ENCODE peak calls at places on chromosomes 11 and 22, in five cellular contexts. M, V, J, B and U are unnamed samples.

GRCh38 chr11:92941676-92942571 is 27.5 kb upstream of the MTNR1B start:
- DNase-seq in V (no peak), J (peak; percentile 40), M (no peak), B (no peak), U (peak; percentile 17)

GRCh38 chr11:13635804-13636203 is 32.7 kb upstream of the FAR1 start:
- DNase-seq in V (no peak), B (no peak), J (no peak), M (no peak), U (no peak)

GRCh38 chr11:74819400-74819799 is 70.8 kb downstream of the RNF169 start:
- DNase-seq in V (no peak), J (no peak), M (no peak), B (no peak), U (no peak)

GRCh38 chr22:29205598-29206371 is at the start of gene EMID1:
- DNase-seq in B (no peak), M (peak; percentile 62), J (no peak), V (no peak), U (no peak)

GRCh38 chr22:29726512-29727247 is 6.9 kb downstream of the CABP7 start:
- DNase-seq in V (no peak), J (no peak), B (no peak), M (no peak), U (no peak)

GRCh38 chr11:124482362-124483147 is 37.1 kb upstream of the OR8B8 start:
- DNase-seq in M (no peak), J (no peak), B (no peak), V (no peak), U (no peak)

GRCh38 chr22:38172489-38173155 is 9.0 kb downstream of the PLA2G6 start:
- DNase-seq in J (no peak), B (peak; percentile 84), M (peak; percentile 79), V (no peak), U (no peak)

GRCh38 chr22:27409299-27409698 is 392.3 kb downstream of the MN1 start:
- DNase-seq in J (no peak), M (no peak), V (no peak), B (no peak), U (no peak)

GRCh38 chr11:57311109-57311936 is 13.4 kb downstream of the TNKS1BP1 start:
- DNase-seq in M (peak; percentile 95), B (peak; percentile 98), V (peak; percentile 83), J (peak; percentile 98), U (peak; percentile 96)

GRCh38 chr11:57279131-57279530 is 42.1 kb upstream of the APLNR start:
- DNase-seq in J (no peak), B (no peak), M (no peak), V (no peak), U (no peak)

GRCh38 chr11:120032766-120033390 is 105.0 kb downstream of the TRIM29 start:
- DNase-seq in J (no peak), B (no peak), M (no peak), V (no peak), U (no peak)

GRCh38 chr11:68903288-68903630 is 373 bp downstream of the MRPL21 start:
- DNase-seq in M (no peak), V (no peak), B (no peak), J (no peak), U (no peak)

GRCh38 chr11:121291319-121291718 is 1.3 kb upstream of the SC5D start:
- DNase-seq in J (no peak), M (no peak), V (no peak), B (no peak), U (no peak)

GRCh38 chr11:84887055-84887629 is 740.0 kb downstream of the DLG2 start:
- DNase-seq in B (no peak), J (no peak), M (no peak), V (no peak), U (no peak)

GRCh38 chr11:34823639-34824038 is 92.5 kb downstream of the APIP start:
- DNase-seq in B (no peak), V (no peak), J (no peak), M (no peak), U (no peak)

GRCh38 chr11:976431-977160 is 50.9 kb downstream of the AP2A2 start:
- DNase-seq in B (no peak), J (no peak), V (no peak), M (no peak), U (no peak)

GRCh38 chr11:9273430-9274336 is 8.5 kb upstream of the DENND5A start:
- DNase-seq in J (no peak), M (no peak), B (no peak), V (no peak), U (no peak)

GRCh38 chr22:30205281-30206115 is 41.1 kb downstream of the LIF start:
- DNase-seq in J (peak; percentile 91), V (no peak), B (peak; percentile 89), M (peak; percentile 30), U (peak; percentile 52)

GRCh38 chr22:20380486-20380885 is 13.5 kb upstream of the ZNF74 start:
- DNase-seq in J (no peak), M (no peak), B (no peak), V (no peak), U (no peak)

GRCh38 chr11:60864856-60865513 is 2.4 kb upstream of the ZP1 start:
- DNase-seq in B (peak; percentile 20), M (no peak), J (no peak), V (no peak), U (no peak)

GRCh38 chr22:18144105-18144504 is 5.9 kb upstream of the USP18 start:
- DNase-seq in B (no peak), M (no peak), J (no peak), V (no peak), U (no peak)

GRCh38 chr11:71499546-71499945 is 27.5 kb upstream of the KRTAP5-7 start:
- DNase-seq in J (no peak), V (no peak), M (peak; percentile 47), B (peak; percentile 21), U (no peak)

GRCh38 chr11:3122775-3123201 is 42.3 kb downstream of the OSBPL5 start:
- DNase-seq in V (no peak), J (no peak), B (peak; percentile 66), M (peak; percentile 12), U (no peak)

GRCh38 chr11:11708256-11708655 is 86.5 kb upstream of the GALNT18 start:
- DNase-seq in J (no peak), M (no peak), B (no peak), V (no peak), U (no peak)

GRCh38 chr11:109303342-109303741 is 118.6 kb upstream of the C11orf87 start:
- DNase-seq in B (no peak), V (no peak), M (no peak), J (no peak), U (no peak)

GRCh38 chr11:16843307-16843706 is 104.9 kb downstream of the C11orf58 start:
- DNase-seq in J (no peak), B (no peak), M (no peak), V (no peak), U (no peak)

GRCh38 chr11:7512525-7513209 is 1.1 kb upstream of the PPFIBP2 start:
- DNase-seq in V (no peak), J (no peak), B (peak; percentile 88), M (peak; percentile 68), U (no peak)

GRCh38 chr11:121042296-121042695 is 18.4 kb downstream of the TBCEL start:
- DNase-seq in B (no peak), J (no peak), M (no peak), V (no peak), U (no peak)

GRCh38 chr11:71563401-71563800 is 2.0 kb upstream of the KRTAP5-10 start:
- DNase-seq in J (peak; percentile 67), M (peak; percentile 43), B (no peak), V (peak; percentile 7), U (peak; percentile 40)

GRCh38 chr22:29994941-29995340 is 85.3 kb upstream of the HORMAD2 start:
- DNase-seq in M (no peak), B (no peak), J (no peak), V (no peak), U (no peak)

GRCh38 chr11:33674035-33674814 is 26.4 kb downstream of the C11orf91 start:
- DNase-seq in M (no peak), V (no peak), B (no peak), J (no peak), U (no peak)

GRCh38 chr11:60776167-60776566 is 9.0 kb upstream of the MS4A10 start:
- DNase-seq in V (no peak), J (no peak), B (no peak), M (no peak), U (no peak)

GRCh38 chr22:19174106-19175025 is 4.2 kb downstream of the SLC25A1 start:
- DNase-seq in V (peak; percentile 49), J (no peak), B (peak; percentile 59), M (peak; percentile 66), U (peak; percentile 72)

GRCh38 chr11:100397401-100397800 is 289.7 kb upstream of the ARHGAP42 start:
- DNase-seq in V (no peak), M (no peak), B (no peak), J (no peak), U (no peak)

GRCh38 chr11:9774591-9775392 is 110.9 kb downstream of the SWAP70 start:
- DNase-seq in M (no peak), V (no peak), J (no peak), B (no peak), U (no peak)

GRCh38 chr11:44036811-44037657 is 10.7 kb upstream of the ACCSL start:
- DNase-seq in B (peak; percentile 82), M (peak; percentile 73), V (peak; percentile 61), J (peak; percentile 54), U (peak; percentile 83)

DNA sequence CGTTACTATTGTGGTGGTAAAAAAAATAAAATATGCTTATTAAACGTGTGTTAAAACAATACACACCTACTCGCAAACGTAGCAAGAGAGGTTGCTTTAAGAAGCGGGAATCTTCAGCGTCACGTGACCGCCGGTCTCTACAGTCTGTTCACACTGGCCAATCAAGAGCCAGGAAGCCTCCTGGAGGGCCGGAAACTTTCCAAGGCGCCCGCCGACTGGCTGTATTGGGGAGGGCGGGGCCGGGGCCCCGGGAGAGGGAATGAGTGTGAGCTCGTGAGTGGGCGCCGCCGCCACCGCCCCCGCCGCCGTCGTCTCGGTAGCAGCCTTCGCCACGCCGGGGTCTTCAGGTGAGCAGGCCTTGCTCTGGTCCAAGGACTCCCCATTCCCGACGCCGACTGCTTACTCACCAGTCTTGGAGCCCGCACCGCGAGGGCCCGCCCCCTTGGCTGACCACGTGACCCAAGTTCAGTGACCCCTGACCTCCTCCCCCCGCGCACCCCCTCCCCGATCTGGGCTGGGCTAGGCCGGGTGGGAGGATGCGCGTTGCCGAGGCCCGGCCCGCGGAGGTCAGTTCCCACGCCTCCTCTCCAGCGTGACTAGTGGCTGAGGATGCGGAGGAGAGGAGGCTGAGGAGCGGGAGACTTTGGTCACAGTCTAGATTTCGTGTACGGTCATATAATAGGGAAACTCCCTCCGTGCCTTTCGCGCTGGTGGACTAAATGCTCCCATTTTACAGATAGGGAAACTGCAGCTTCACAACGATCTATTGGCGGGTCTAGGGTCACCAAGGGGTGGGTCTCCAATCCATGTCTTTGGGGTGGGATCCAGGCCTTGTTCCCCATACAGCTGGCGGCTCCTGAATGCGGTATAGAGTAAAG is at the start of gene TAF6L:
- DNase-seq in B (peak; percentile 99), M (peak; percentile 98), J (peak; percentile 98), V (peak; percentile 75), U (peak; percentile 92)
- TF ChIP-seq POLR2A in B (peak; percentile 4), M (peak; percentile 36), J (peak; percentile 55), V (peak; percentile 95), U (peak; percentile 66)

GRCh38 chr22:50677493-50678217 is 5.0 kb downstream of the SHANK3 start:
- DNase-seq in B (peak; percentile 32), J (no peak), V (no peak), M (no peak), U (no peak)
- TF ChIP-seq POLR2A in B (no peak), J (no peak), V (no peak), M (no peak), U (no peak)

GRCh38 chr11:64854534-64855502 is 10.4 kb upstream of the CDC42BPG start:
- DNase-seq in M (peak; percentile 80), V (no peak), J (peak; percentile 97), B (peak; percentile 95), U (peak; percentile 95)
- TF ChIP-seq POLR2A in M (no peak), V (no peak), J (no peak), B (no peak), U (no peak)

GRCh38 chr22:39254789-39255298 is 10.1 kb upstream of the PDGFB start:
- DNase-seq in B (no peak), M (no peak), V (no peak), J (no peak), U (peak; percentile 74)
- TF ChIP-seq POLR2A in B (no peak), M (no peak), V (no peak), J (no peak), U (no peak)